ENCODE peak calls at places on chromosome 14, in eight cellular contexts. One of them, this sample, is unnamed.
A peak's percentile ranks its signal among the peaks of the same experiment; 100 is the strongest.

GRCh38 chr14:61420326-61420725 is 98.9 kb downstream of the PRKCH start:
- DNase-seq in neural crest cell: no peak
- DNase-seq in endothelial cell: no peak
- DNase-seq in A549: peak; percentile 12
- DNase-seq in mucosa of descending colon: no peak
- DNase-seq in body of pancreas: no peak
- DNase-seq in AG09319: no peak
- DNase-seq in IMR-90: peak; percentile 5
- DNase-seq in this sample: peak; percentile 58

GRCh38 chr14:44339256-44339655 is 167.8 kb downstream of the FSCB start:
- DNase-seq in neural crest cell: no peak
- DNase-seq in A549: no peak
- DNase-seq in AG09319: no peak
- DNase-seq in endothelial cell: no peak
- DNase-seq in mucosa of descending colon: no peak
- DNase-seq in IMR-90: peak; percentile 2
- DNase-seq in body of pancreas: no peak
- DNase-seq in this sample: no peak

GRCh38 chr14:69547701-69548348 is 26.8 kb downstream of the CCDC177 start:
- DNase-seq in IMR-90: no peak
- DNase-seq in A549: no peak
- DNase-seq in endothelial cell: peak; percentile 82
- DNase-seq in body of pancreas: no peak
- DNase-seq in neural crest cell: peak; percentile 75
- DNase-seq in AG09319: no peak
- DNase-seq in mucosa of descending colon: no peak
- DNase-seq in this sample: peak; percentile 44

GRCh38 chr14:98906123-98906995 is 365.6 kb downstream of the BCL11B start:
- DNase-seq in endothelial cell: no peak
- DNase-seq in mucosa of descending colon: peak; percentile 32
- DNase-seq in A549: peak; percentile 77
- DNase-seq in neural crest cell: no peak
- DNase-seq in AG09319: no peak
- DNase-seq in body of pancreas: no peak
- DNase-seq in IMR-90: no peak
- DNase-seq in this sample: no peak

GRCh38 chr14:64704743-64705405 is 650 bp downstream of the PLEKHG3 start:
- DNase-seq in IMR-90: peak; percentile 15
- DNase-seq in AG09319: no peak
- DNase-seq in neural crest cell: peak; percentile 43
- DNase-seq in body of pancreas: peak; percentile 62
- DNase-seq in A549: no peak
- DNase-seq in mucosa of descending colon: peak; percentile 72
- DNase-seq in endothelial cell: peak; percentile 55
- DNase-seq in this sample: no peak

GRCh38 chr14:61566537-61567225 is 128.6 kb upstream of the HIF1A start:
- DNase-seq in AG09319: no peak
- DNase-seq in endothelial cell: no peak
- DNase-seq in body of pancreas: no peak
- DNase-seq in A549: no peak
- DNase-seq in IMR-90: peak; percentile 76
- DNase-seq in mucosa of descending colon: no peak
- DNase-seq in neural crest cell: no peak
- DNase-seq in this sample: no peak

GRCh38 chr14:90617942-90618341 is 198.3 kb downstream of the TTC7B start:
- DNase-seq in neural crest cell: no peak
- DNase-seq in AG09319: no peak
- DNase-seq in A549: no peak
- DNase-seq in body of pancreas: no peak
- DNase-seq in mucosa of descending colon: no peak
- DNase-seq in IMR-90: no peak
- DNase-seq in endothelial cell: no peak
- DNase-seq in this sample: no peak

GRCh38 chr14:68081489-68081888 is 261.9 kb downstream of the RAD51B start:
- DNase-seq in endothelial cell: no peak
- DNase-seq in A549: no peak
- DNase-seq in neural crest cell: no peak
- DNase-seq in body of pancreas: no peak
- DNase-seq in mucosa of descending colon: no peak
- DNase-seq in AG09319: no peak
- DNase-seq in IMR-90: no peak
- DNase-seq in this sample: peak; percentile 13

GRCh38 chr14:69879175-69880047 is at the start of gene SMOC1:
- DNase-seq in body of pancreas: peak; percentile 84
- DNase-seq in mucosa of descending colon: peak; percentile 57
- DNase-seq in neural crest cell: peak; percentile 89
- DNase-seq in IMR-90: peak; percentile 79
- DNase-seq in AG09319: no peak
- DNase-seq in endothelial cell: peak; percentile 75
- DNase-seq in A549: peak; percentile 73
- DNase-seq in this sample: peak; percentile 51

GRCh38 chr14:44300911-44301310 is 206.2 kb downstream of the FSCB start:
- DNase-seq in body of pancreas: no peak
- DNase-seq in AG09319: no peak
- DNase-seq in endothelial cell: no peak
- DNase-seq in mucosa of descending colon: no peak
- DNase-seq in IMR-90: no peak
- DNase-seq in A549: no peak
- DNase-seq in neural crest cell: no peak
- DNase-seq in this sample: no peak

GRCh38 chr14:65164068-65164824 is 61.9 kb upstream of the MAX start:
- DNase-seq in endothelial cell: peak; percentile 46
- DNase-seq in body of pancreas: peak; percentile 49
- DNase-seq in AG09319: peak; percentile 14
- DNase-seq in neural crest cell: peak; percentile 49
- DNase-seq in mucosa of descending colon: no peak
- DNase-seq in A549: peak; percentile 56
- DNase-seq in IMR-90: peak; percentile 61
- DNase-seq in this sample: peak; percentile 54

GRCh38 chr14:70080081-70080480 is 108.7 kb downstream of the SLC8A3 start:
- DNase-seq in AG09319: no peak
- DNase-seq in IMR-90: no peak
- DNase-seq in mucosa of descending colon: no peak
- DNase-seq in neural crest cell: no peak
- DNase-seq in body of pancreas: no peak
- DNase-seq in endothelial cell: no peak
- DNase-seq in A549: no peak
- DNase-seq in this sample: no peak

GRCh38 chr14:58307597-58308316 is 9.4 kb downstream of the ARID4A start:
- DNase-seq in body of pancreas: no peak
- DNase-seq in endothelial cell: no peak
- DNase-seq in AG09319: no peak
- DNase-seq in neural crest cell: no peak
- DNase-seq in A549: no peak
- DNase-seq in IMR-90: no peak
- DNase-seq in mucosa of descending colon: no peak
- DNase-seq in this sample: no peak

GRCh38 chr14:52220924-52221802 is 46.3 kb upstream of the PTGDR start:
- DNase-seq in mucosa of descending colon: peak; percentile 29
- DNase-seq in endothelial cell: no peak
- DNase-seq in body of pancreas: no peak
- DNase-seq in AG09319: no peak
- DNase-seq in A549: no peak
- DNase-seq in IMR-90: no peak
- DNase-seq in neural crest cell: no peak
- DNase-seq in this sample: peak; percentile 4

GRCh38 chr14:55843718-55844403 is 263.9 kb downstream of the KTN1 start:
- DNase-seq in body of pancreas: no peak
- DNase-seq in AG09319: no peak
- DNase-seq in IMR-90: peak; percentile 14
- DNase-seq in mucosa of descending colon: no peak
- DNase-seq in neural crest cell: no peak
- DNase-seq in endothelial cell: no peak
- DNase-seq in A549: no peak
- DNase-seq in this sample: no peak
- TF ChIP-seq CTCF in body of pancreas: no peak
- TF ChIP-seq CTCF in AG09319: peak; percentile 22
- TF ChIP-seq CTCF in IMR-90: peak; percentile 39
- TF ChIP-seq CTCF in mucosa of descending colon: no peak
- TF ChIP-seq CTCF in neural crest cell: peak; percentile 45
- TF ChIP-seq CTCF in endothelial cell: peak; percentile 34
- TF ChIP-seq CTCF in A549: peak; percentile 52
- TF ChIP-seq CTCF in this sample: peak; percentile 26

GRCh38 chr14:63273717-63274673 is 44.7 kb downstream of the GPHB5 start:
- DNase-seq in neural crest cell: no peak
- DNase-seq in mucosa of descending colon: no peak
- DNase-seq in endothelial cell: no peak
- DNase-seq in body of pancreas: peak; percentile 20
- DNase-seq in AG09319: no peak
- DNase-seq in IMR-90: no peak
- DNase-seq in A549: no peak
- DNase-seq in this sample: no peak
- TF ChIP-seq CTCF in neural crest cell: no peak
- TF ChIP-seq CTCF in mucosa of descending colon: no peak
- TF ChIP-seq CTCF in endothelial cell: no peak
- TF ChIP-seq CTCF in body of pancreas: no peak
- TF ChIP-seq CTCF in AG09319: no peak
- TF ChIP-seq CTCF in IMR-90: no peak
- TF ChIP-seq CTCF in A549: no peak
- TF ChIP-seq CTCF in this sample: no peak

GRCh38 chr14:59482120-59482434 is 2.1 kb downstream of the L3HYPDH start:
- DNase-seq in AG09319: no peak
- DNase-seq in mucosa of descending colon: no peak
- DNase-seq in IMR-90: no peak
- DNase-seq in endothelial cell: no peak
- DNase-seq in body of pancreas: no peak
- DNase-seq in A549: no peak
- DNase-seq in neural crest cell: no peak
- DNase-seq in this sample: no peak

GRCh38 chr14:59483360-59483759 is 848 bp downstream of the L3HYPDH start:
- DNase-seq in mucosa of descending colon: no peak
- DNase-seq in endothelial cell: no peak
- DNase-seq in A549: peak; percentile 47
- DNase-seq in body of pancreas: no peak
- DNase-seq in AG09319: no peak
- DNase-seq in neural crest cell: no peak
- DNase-seq in IMR-90: peak; percentile 84
- DNase-seq in this sample: no peak

GRCh38 chr14:59482471-59483331 is 1.5 kb downstream of the L3HYPDH start:
- DNase-seq in A549: peak; percentile 83
- DNase-seq in body of pancreas: peak; percentile 52
- DNase-seq in endothelial cell: no peak
- DNase-seq in AG09319: peak; percentile 70
- DNase-seq in neural crest cell: no peak
- DNase-seq in IMR-90: peak; percentile 95
- DNase-seq in mucosa of descending colon: no peak
- DNase-seq in this sample: no peak

GRCh38 chr14:59484611-59485174 is 376 bp downstream of the JKAMP start:
- DNase-seq in A549: peak; percentile 26
- DNase-seq in mucosa of descending colon: no peak
- DNase-seq in endothelial cell: no peak
- DNase-seq in IMR-90: peak; percentile 17
- DNase-seq in neural crest cell: no peak
- DNase-seq in AG09319: no peak
- DNase-seq in body of pancreas: no peak
- DNase-seq in this sample: no peak

DNA sequence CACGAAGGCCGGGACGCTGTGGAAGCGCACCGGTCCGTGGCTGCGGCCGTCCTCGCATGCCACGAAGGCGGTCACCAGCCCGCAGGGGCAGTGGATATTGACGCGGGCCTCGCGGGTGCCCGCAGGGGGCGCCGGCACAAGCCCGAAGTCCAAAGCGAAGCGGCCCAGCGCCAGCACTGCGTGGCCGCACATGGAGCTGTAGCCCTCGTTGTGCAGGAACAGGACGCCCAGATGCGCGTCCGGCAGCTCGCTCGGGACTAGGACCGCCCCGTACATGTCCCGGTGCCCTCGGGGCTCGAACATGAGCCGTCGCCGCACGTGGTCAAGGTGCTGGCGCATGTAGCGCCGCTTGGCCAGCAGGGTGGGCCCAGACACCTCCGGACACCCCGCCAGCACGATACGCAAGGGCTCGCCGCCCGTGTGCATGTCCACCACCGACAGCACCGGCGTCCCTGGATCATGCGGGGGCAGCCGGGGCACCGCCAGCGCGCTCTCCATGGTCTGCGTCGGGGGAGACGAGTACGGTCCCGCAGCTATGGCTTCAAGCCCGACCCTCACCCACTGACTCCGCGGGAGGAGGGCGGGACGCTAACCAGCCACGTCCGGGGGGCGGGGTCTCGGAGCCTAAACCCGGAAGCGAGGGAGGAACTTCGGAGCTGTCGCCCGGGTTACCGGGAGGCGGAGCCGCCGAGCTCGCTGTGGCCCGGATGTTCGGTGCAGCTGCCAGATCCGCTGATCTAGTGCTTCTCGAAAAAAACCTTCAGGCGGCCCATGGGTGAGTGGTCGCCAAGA is at the start of the genes JKAMP and L3HYPDH:
- DNase-seq in IMR-90: peak; percentile 94
- DNase-seq in endothelial cell: peak; percentile 99
- DNase-seq in A549: peak; percentile 96
- DNase-seq in neural crest cell: peak; percentile 97
- DNase-seq in body of pancreas: peak; percentile 97
- DNase-seq in AG09319: peak; percentile 85
- DNase-seq in mucosa of descending colon: peak; percentile 99
- DNase-seq in this sample: peak; percentile 98
- TF ChIP-seq CTCF in IMR-90: peak; percentile 58
- TF ChIP-seq CTCF in endothelial cell: peak; percentile 78
- TF ChIP-seq CTCF in A549: peak; percentile 65
- TF ChIP-seq CTCF in neural crest cell: peak; percentile 74
- TF ChIP-seq CTCF in body of pancreas: peak; percentile 48
- TF ChIP-seq CTCF in AG09319: peak; percentile 65
- TF ChIP-seq CTCF in mucosa of descending colon: peak; percentile 74
- TF ChIP-seq CTCF in this sample: peak; percentile 25

GRCh38 chr14:55454264-55455151 is 14.1 kb upstream of the TBPL2 start:
- DNase-seq in A549: peak; percentile 55
- DNase-seq in endothelial cell: no peak
- DNase-seq in body of pancreas: peak; percentile 57
- DNase-seq in IMR-90: peak; percentile 86
- DNase-seq in neural crest cell: no peak
- DNase-seq in AG09319: no peak
- DNase-seq in mucosa of descending colon: peak; percentile 53
- DNase-seq in this sample: no peak

GRCh38 chr14:55457496-55457895 is 17.1 kb upstream of the TBPL2 start:
- DNase-seq in AG09319: no peak
- DNase-seq in A549: no peak
- DNase-seq in neural crest cell: no peak
- DNase-seq in mucosa of descending colon: no peak
- DNase-seq in body of pancreas: no peak
- DNase-seq in endothelial cell: no peak
- DNase-seq in IMR-90: no peak
- DNase-seq in this sample: no peak

DNA sequence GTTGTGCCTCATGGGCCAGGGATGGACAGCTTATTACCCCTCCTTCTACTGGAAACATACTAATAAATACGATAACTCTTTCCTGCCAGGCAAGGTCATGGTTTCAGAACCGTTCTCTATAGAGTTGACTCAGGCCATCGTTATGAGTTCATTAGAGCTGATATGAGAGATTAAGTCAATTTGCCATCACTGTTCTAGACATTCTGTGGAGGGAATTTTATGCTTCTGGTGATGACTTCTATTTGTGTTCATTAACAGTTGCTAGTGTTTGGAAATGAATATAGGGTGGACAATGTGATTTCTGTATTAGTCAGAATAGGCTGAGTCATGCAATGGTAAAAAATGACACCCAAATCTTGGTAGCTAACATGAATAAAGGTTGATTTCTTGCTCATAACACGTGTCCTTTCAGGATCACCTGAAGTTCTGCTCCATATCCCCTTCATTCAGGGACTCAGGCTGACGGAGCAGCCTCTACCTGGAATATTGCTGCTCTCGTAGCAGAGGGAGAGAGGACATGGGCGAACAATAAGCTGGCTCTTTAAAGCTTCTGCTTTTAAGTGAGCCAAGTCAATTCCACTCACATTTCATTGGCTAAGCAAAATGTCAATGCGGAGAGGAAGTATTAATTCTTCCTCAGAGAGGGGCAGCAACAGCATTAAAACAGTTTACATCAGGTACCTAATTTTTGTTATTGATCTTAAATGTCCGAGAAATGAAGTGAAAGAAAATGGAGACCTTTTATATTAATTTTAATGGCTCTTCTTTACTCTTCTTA is 18.6 kb upstream of the TBPL2 start:
- DNase-seq in A549: no peak
- DNase-seq in endothelial cell: no peak
- DNase-seq in neural crest cell: no peak
- DNase-seq in IMR-90: peak; percentile 48
- DNase-seq in AG09319: no peak
- DNase-seq in body of pancreas: no peak
- DNase-seq in mucosa of descending colon: no peak
- DNase-seq in this sample: no peak
- TF ChIP-seq CTCF in A549: no peak
- TF ChIP-seq CTCF in endothelial cell: no peak
- TF ChIP-seq CTCF in neural crest cell: no peak
- TF ChIP-seq CTCF in IMR-90: no peak
- TF ChIP-seq CTCF in AG09319: no peak
- TF ChIP-seq CTCF in body of pancreas: no peak
- TF ChIP-seq CTCF in mucosa of descending colon: no peak
- TF ChIP-seq CTCF in this sample: no peak